ENCODE peak calls at places on chromosomes 3 and 15, in five cellular contexts. K, V, N, L and F are unnamed samples.

GRCh38 chr3:28986922-28987321 is 293.9 kb upstream of the RBMS3 start:
- DNase-seq in V (no peak), L (no peak), N (no peak), K (no peak), F (no peak)

GRCh38 chr3:113064183-113064582 is 73.4 kb downstream of the GTPBP8 start:
- DNase-seq in K (no peak), L (no peak), V (no peak), N (no peak), F (no peak)

GRCh38 chr15:100765458-100766224 is 114.0 kb upstream of the ALDH1A3 start:
- DNase-seq in K (no peak), N (no peak), V (no peak), L (no peak), F (no peak)

GRCh38 chr3:137121704-137122314 is 164.0 kb downstream of the IL20RB start:
- DNase-seq in L (no peak), N (peak), V (peak), K (no peak), F (no peak)

GRCh38 chr15:99954361-99955180 is 221.3 kb upstream of the LYSMD4 start:
- DNase-seq in K (no peak), N (no peak), L (no peak), V (no peak), F (no peak)

GRCh38 chr15:48794697-48795134 is 16.2 kb downstream of the CEP152 start:
- DNase-seq in K (no peak), L (no peak), N (peak), V (no peak), F (no peak)

GRCh38 chr3:37032961-37033360 is 39.6 kb downstream of the MLH1 start:
- DNase-seq in L (no peak), N (no peak), K (no peak), V (no peak), F (no peak)

GRCh38 chr3:25137606-25138005 is 290.5 kb upstream of the RARB start:
- DNase-seq in K (no peak), L (no peak), V (no peak), N (no peak), F (no peak)

GRCh38 chr3:129503387-129504010 is 24.9 kb upstream of the RHO start:
- DNase-seq in L (no peak), N (no peak), K (no peak), V (no peak), F (no peak)

GRCh38 chr3:151794080-151794479 is 19.8 kb upstream of the AADAC start:
- DNase-seq in K (no peak), N (no peak), L (no peak), V (no peak), F (no peak)

GRCh38 chr3:170414202-170414663 is 4.4 kb upstream of the CLDN11 start:
- DNase-seq in K (no peak), L (peak), V (peak), N (peak), F (peak)

GRCh38 chr15:29825205-29825604 is 2.9 kb upstream of the TJP1 start:
- DNase-seq in K (no peak), N (peak), V (no peak), L (no peak), F (no peak)

GRCh38 chr3:12308517-12308916 is 19.6 kb downstream of the PPARG start:
- DNase-seq in L (peak), V (peak), N (peak), K (no peak), F (no peak)

GRCh38 chr3:54951405-54951804 is 23.5 kb upstream of the LRTM1 start:
- DNase-seq in K (peak), N (no peak), V (peak), L (no peak), F (peak)

GRCh38 chr3:54954516-54954915 is 26.7 kb upstream of the LRTM1 start:
- DNase-seq in L (no peak), N (no peak), V (no peak), K (peak), F (no peak)

GRCh38 chr3:54955496-54955895 is 27.6 kb upstream of the LRTM1 start:
- DNase-seq in L (no peak), N (no peak), V (no peak), K (no peak), F (no peak)

GRCh38 chr3:54955941-54956340 is 28.1 kb upstream of the LRTM1 start:
- DNase-seq in L (no peak), K (no peak), N (no peak), V (no peak), F (no peak)

GRCh38 chr3:54954019-54954418 is 26.2 kb upstream of the LRTM1 start:
- DNase-seq in N (no peak), V (no peak), K (peak), L (peak), F (no peak)
- TF ChIP-seq HDAC2 in N (no peak), V (no peak), K (no peak), L (no peak), F (no peak)

GRCh38 chr15:89845305-89845893 is 30.7 kb upstream of the ANPEP start:
- DNase-seq in L (peak), N (no peak), V (peak), K (no peak), F (no peak)
- TF ChIP-seq KDM1A in L (no peak), N (no peak), V (no peak), K (no peak), F (no peak)

DNA sequence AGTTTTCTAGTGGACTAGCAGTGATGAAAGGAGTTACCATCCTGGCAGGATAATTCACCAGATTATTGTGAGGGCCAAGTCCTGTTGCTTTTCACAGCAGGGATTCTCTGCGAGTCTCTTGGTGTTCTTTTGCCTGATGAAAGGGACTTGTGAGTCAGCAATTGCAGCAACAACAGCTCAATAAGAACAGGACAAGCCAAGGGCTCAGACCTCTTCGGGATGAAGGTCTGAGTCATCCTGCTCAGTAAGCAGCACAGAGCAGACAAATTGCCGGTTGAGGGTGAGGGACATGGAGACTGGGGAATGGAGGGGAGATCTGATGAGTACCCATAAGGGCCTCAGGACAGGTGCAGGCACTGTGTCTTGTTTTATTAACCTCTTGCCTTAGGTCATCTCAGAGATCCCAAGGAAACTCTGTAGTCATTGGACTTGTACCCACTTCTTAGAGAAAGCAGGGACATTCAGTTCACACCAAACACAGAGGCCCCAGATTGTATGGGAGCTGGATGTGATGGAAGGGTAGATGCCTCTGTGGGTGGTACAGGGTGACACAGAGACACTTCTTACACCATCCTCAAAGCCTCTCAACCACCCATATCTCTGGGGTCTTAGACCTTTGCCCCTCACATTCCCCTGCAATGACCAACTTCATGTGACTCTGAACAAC is 173.8 kb upstream of the TLE3 start:
- DNase-seq in V (no peak), L (peak), K (peak), N (no peak), F (peak)
- TF ChIP-seq HDAC2 in V (no peak), L (no peak), K (no peak), N (no peak), F (no peak)

GRCh38 chr3:64107154-64107553 is 83.9 kb upstream of the PSMD6 start:
- DNase-seq in V (no peak), K (no peak), N (no peak), L (no peak), F (no peak)

GRCh38 chr3:64104006-64104405 is 80.7 kb upstream of the PSMD6 start:
- DNase-seq in N (no peak), L (no peak), V (no peak), K (no peak), F (no peak)

GRCh38 chr3:64105816-64106215 is 82.5 kb upstream of the PSMD6 start:
- DNase-seq in V (no peak), L (no peak), N (no peak), K (no peak), F (no peak)

GRCh38 chr3:64103131-64103530 is 79.8 kb upstream of the PSMD6 start:
- DNase-seq in V (no peak), L (no peak), N (no peak), K (no peak), F (no peak)

GRCh38 chr3:64104691-64105101 is 81.4 kb upstream of the PSMD6 start:
- DNase-seq in K (no peak), V (no peak), N (no peak), L (no peak), F (no peak)
- TF ChIP-seq KDM1A in K (no peak), V (no peak), N (no peak), L (no peak), F (no peak)